ENCODE peak calls at places on chromosomes 5 and 9, in nine cellular contexts. N is colonic mucosa; I is kidney; M is cardiac muscle cell; X is HCT116; P is CD8-positive, alpha-beta memory T cell; H is testis; G is IMR-90; Y is A549. A is an unnamed sample.

GRCh38 chr5:156328766-156329165 is 1.8 kb downstream of the SGCD start:
- DNase-seq in N (no peak), I (no peak), M (no peak), X (no peak), P (no peak), H (no peak), G (no peak), Y (no peak), A (no peak)

GRCh38 chr9:90309809-90310522 is 332.7 kb downstream of the DIRAS2 start:
- DNase-seq in N (no peak), I (no peak), M (no peak), X (no peak), P (no peak), H (no peak), G (no peak), Y (no peak), A (peak)

GRCh38 chr5:104800440-104801048 is 1238.0 kb upstream of the NUDT12 start:
- DNase-seq in N (no peak), I (no peak), M (peak), X (peak), P (no peak), H (no peak), G (no peak), Y (peak), A (no peak)

GRCh38 chr9:111851536-111851935 is 45.1 kb upstream of the UGCG start:
- DNase-seq in N (no peak), I (no peak), M (no peak), X (peak), P (no peak), H (no peak), G (peak), Y (peak), A (peak)

GRCh38 chr5:117318528-117318927 is 743.9 kb upstream of the SEMA6A start:
- DNase-seq in N (no peak), I (no peak), M (no peak), X (peak), P (no peak), H (no peak), G (no peak), Y (peak), A (no peak)

GRCh38 chr5:173629628-173630027 is 13.2 kb upstream of the BOD1 start:
- DNase-seq in N (no peak), I (peak), M (no peak), X (no peak), P (no peak), H (no peak), G (no peak), Y (peak), A (no peak)

GRCh38 chr9:134433101-134433500 is 106.8 kb downstream of the RXRA start:
- DNase-seq in N (no peak), I (no peak), M (no peak), X (no peak), P (no peak), H (no peak), G (peak), Y (no peak), A (no peak)

GRCh38 chr5:6525910-6526309 is 77.3 kb downstream of the UBE2QL1 start:
- DNase-seq in N (no peak), I (no peak), M (peak), X (peak), P (no peak), H (peak), G (peak), Y (peak), A (peak)

GRCh38 chr5:169067641-169068316 is 233.2 kb downstream of the SLIT3 start:
- DNase-seq in N (no peak), I (no peak), M (no peak), X (no peak), P (no peak), H (no peak), G (no peak), Y (no peak), A (peak)

GRCh38 chr5:14825977-14826376 is 45.6 kb downstream of the ANKH start:
- DNase-seq in N (no peak), I (no peak), M (no peak), X (no peak), P (no peak), H (no peak), G (no peak), Y (no peak), A (no peak)

GRCh38 chr5:14766591-14766990 is 102.1 kb downstream of the OTULIN start:
- DNase-seq in N (no peak), I (no peak), M (no peak), X (no peak), P (no peak), H (no peak), G (no peak), Y (no peak), A (no peak)

GRCh38 chr5:115558388-115558956 is 13.9 kb upstream of the FEM1C start:
- DNase-seq in N (no peak), I (no peak), M (no peak), X (no peak), P (no peak), H (peak), G (peak), Y (no peak), A (no peak)

GRCh38 chr5:612498-613424 is 621 bp downstream of the CEP72 start:
- DNase-seq in N (peak), I (no peak), M (peak), X (peak), P (no peak), H (peak), G (no peak), Y (peak), A (no peak)

GRCh38 chr5:176547811-176548210 is 1.3 kb upstream of the CDHR2 start:
- DNase-seq in N (peak), I (no peak), M (no peak), X (no peak), P (no peak), H (no peak), G (no peak), Y (peak), A (peak)

DNA sequence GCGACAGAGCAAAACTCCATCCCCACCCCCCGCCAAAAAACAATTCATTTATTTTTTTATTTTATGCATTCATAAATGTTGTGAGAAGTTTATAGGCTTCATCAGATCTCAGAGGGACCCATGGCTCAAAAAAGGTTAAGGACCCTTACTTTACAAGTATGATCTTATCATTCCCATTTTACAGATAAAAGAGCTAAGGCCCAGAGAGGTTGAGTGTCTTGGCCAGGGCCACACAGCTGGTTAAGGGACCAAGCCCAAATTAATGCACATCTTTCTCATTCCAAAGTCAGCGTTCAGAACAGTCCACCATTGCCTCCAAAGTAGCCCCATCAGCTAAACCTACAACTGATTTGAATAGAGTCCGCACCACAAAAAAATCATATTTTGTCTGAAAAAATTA is 67.8 kb downstream of the PPARGC1B start:
- DNase-seq in N (no peak), I (no peak), M (no peak), X (no peak), P (no peak), H (no peak), G (no peak), Y (no peak), A (no peak)
- H3K27ac ChIP-seq in N (no peak), I (no peak), M (no peak), X (no peak), P (no peak), H (no peak), G (no peak), Y (peak), A (no peak)

GRCh38 chr9:112852741-112853505 is 37.8 kb downstream of the SLC46A2 start:
- DNase-seq in N (no peak), I (no peak), M (no peak), X (no peak), P (no peak), H (no peak), G (no peak), Y (no peak), A (no peak)
- H3K27ac ChIP-seq in N (no peak), I (no peak), M (no peak), X (no peak), P (no peak), H (no peak), G (no peak), Y (no peak), A (no peak)

GRCh38 chr9:109535365-109535764 is 37.3 kb upstream of the PTPN3 start:
- DNase-seq in N (no peak), I (no peak), M (no peak), X (no peak), P (no peak), H (no peak), G (no peak), Y (no peak), A (no peak)

GRCh38 chr9:109536859-109537258 is 38.8 kb upstream of the PTPN3 start:
- DNase-seq in N (no peak), I (no peak), M (no peak), X (no peak), P (no peak), H (no peak), G (no peak), Y (no peak), A (peak)

GRCh38 chr9:109534151-109534550 is 36.0 kb upstream of the PTPN3 start:
- DNase-seq in N (no peak), I (no peak), M (no peak), X (no peak), P (no peak), H (no peak), G (no peak), Y (no peak), A (no peak)

GRCh38 chr9:109537288-109537687 is 39.2 kb upstream of the PTPN3 start:
- DNase-seq in N (no peak), I (no peak), M (no peak), X (no peak), P (no peak), H (no peak), G (no peak), Y (no peak), A (no peak)

DNA sequence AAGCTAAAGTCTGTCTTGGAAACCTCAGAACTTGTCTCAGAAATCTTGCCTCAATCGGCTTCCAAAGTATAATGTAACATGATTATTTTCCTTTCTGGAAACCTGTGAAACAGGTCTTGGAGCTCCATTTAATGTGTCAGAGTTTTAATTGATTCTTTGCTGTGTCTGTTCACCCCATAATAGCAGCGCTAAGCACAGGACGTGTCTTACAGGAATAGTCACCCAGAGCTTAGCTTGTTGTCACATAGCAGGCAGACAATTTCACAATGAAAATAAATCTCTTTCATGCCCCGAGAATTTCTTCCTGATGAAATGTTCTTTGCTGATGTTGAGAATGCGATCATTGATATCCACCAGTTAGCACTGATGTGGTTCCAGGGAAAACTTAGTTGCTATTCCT is 40.2 kb upstream of the PTPN3 start:
- DNase-seq in N (no peak), I (no peak), M (no peak), X (no peak), P (no peak), H (no peak), G (no peak), Y (no peak), A (no peak)
- H3K27ac ChIP-seq in N (no peak), I (no peak), M (no peak), X (no peak), P (no peak), H (no peak), G (no peak), Y (no peak), A (no peak)

DNA sequence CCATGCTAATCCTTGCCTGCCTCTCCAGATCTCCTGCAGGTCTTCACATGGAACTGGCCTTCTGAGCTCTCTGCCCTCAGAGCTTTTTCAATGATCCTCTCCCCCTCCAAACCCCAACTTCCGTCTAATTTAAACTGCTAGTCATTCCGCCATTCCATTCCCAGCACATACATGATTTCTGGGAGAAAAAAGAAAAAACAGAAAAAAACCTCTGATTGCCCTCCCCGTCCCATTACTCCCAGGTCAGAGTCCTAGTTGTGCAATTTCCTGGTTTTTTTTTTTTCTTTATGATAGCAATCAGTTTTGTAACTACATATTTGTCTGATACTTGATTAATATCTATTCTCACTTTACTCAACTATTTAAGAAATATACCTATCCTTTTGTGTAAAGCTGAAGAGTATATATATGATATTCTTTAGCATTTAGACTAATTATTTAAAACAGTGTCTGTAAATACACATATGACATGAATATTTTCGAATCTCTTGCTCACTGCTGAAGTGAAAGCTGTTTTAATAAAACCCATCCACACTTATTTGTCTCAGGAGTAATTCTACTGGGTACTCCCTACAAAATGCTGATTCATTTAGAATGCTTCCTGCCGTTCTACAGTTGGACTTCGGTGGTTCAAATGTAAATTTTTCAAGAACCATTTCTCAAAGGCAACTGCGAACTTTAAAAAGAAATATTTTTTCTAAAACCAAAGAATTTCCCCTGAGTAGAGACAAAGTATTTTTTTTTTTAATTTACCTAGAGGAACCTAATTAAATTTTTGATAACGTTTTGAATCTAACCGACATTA is 1.5 kb downstream of the HINT1 start:
- DNase-seq in N (no peak), I (no peak), M (no peak), X (no peak), P (no peak), H (no peak), G (peak), Y (peak), A (peak)
- H3K27ac ChIP-seq in N (peak), I (peak), M (peak), X (peak), P (peak), H (peak), G (peak), Y (peak), A (no peak)

A was measured in small intestine.